ENCODE peak calls at places on chromosomes 2 and 18, in ten cellular contexts. F, M, R, S, E, D, J, G, H and L are unnamed samples. For H3K4me1, the result is how much of the 10 kb centered on the place peaks cover.

GRCh38 chr2:71452565-71452964 is 796 bp upstream of the DYSF start:
- DNase-seq in F (no peak), M (peak), R (peak), S (peak), E (peak), D (no peak), J (peak), G (peak), H (peak), L (peak)

GRCh38 chr18:79789901-79790885 is 7.5 kb upstream of the KCNG2 start:
- DNase-seq in F (no peak), M (no peak), R (no peak), S (no peak), E (no peak), D (no peak), J (no peak), G (no peak), H (no peak), L (no peak)

GRCh38 chr18:26551217-26551708 is 2.9 kb upstream of the KCTD1 start:
- DNase-seq in F (no peak), M (peak), R (no peak), S (no peak), E (no peak), D (peak), J (no peak), G (no peak), H (no peak), L (no peak)

GRCh38 chr2:154696771-154697170 is 1.7 kb upstream of the KCNJ3 start:
- DNase-seq in F (no peak), M (no peak), R (no peak), S (no peak), E (no peak), D (no peak), J (no peak), G (no peak), H (no peak), L (no peak)

GRCh38 chr2:167487728-167488127 is 599.4 kb downstream of the XIRP2 start:
- DNase-seq in F (no peak), M (no peak), R (no peak), S (no peak), E (no peak), D (no peak), J (no peak), G (no peak), H (no peak), L (no peak)

GRCh38 chr2:127526940-127527804 is 883 bp upstream of the IWS1 start:
- DNase-seq in F (peak), M (no peak), R (peak), S (no peak), E (no peak), D (no peak), J (peak), G (no peak), H (peak), L (peak)

GRCh38 chr2:204472375-204472774 is 72.9 kb upstream of the PARD3B start:
- DNase-seq in F (no peak), M (peak), R (no peak), S (no peak), E (no peak), D (no peak), J (no peak), G (peak), H (no peak), L (no peak)

GRCh38 chr2:141187063-141187429 is 943.8 kb downstream of the LRP1B start:
- DNase-seq in F (no peak), M (peak), R (no peak), S (no peak), E (no peak), D (no peak), J (no peak), G (no peak), H (no peak), L (no peak)

GRCh38 chr2:138502253-138503086 is 900 bp downstream of the SPOPL start:
- DNase-seq in F (no peak), M (no peak), R (peak), S (no peak), E (peak), D (no peak), J (no peak), G (no peak), H (peak), L (no peak)

GRCh38 chr2:132562245-132562644 is 107.8 kb downstream of the LYPD1 start:
- DNase-seq in F (no peak), M (no peak), R (no peak), S (no peak), E (peak), D (no peak), J (no peak), G (peak), H (no peak), L (peak)

GRCh38 chr18:46632401-46633089 is 24.5 kb downstream of the LOXHD1 start:
- DNase-seq in F (no peak), M (no peak), R (no peak), S (no peak), E (peak), D (peak), J (peak), G (peak), H (no peak), L (no peak)

GRCh38 chr18:34122724-34123334 is 101.9 kb downstream of the NOL4 start:
- DNase-seq in F (peak), M (peak), R (peak), S (peak), E (peak), D (no peak), J (peak), G (peak), H (peak), L (peak)

GRCh38 chr2:114400890-114401289 is 41.6 kb upstream of the DPP10 start:
- DNase-seq in F (no peak), M (no peak), R (peak), S (no peak), E (no peak), D (no peak), J (no peak), G (no peak), H (no peak), L (no peak)

GRCh38 chr2:65554765-65555561 is 122.6 kb upstream of the SPRED2 start:
- DNase-seq in F (no peak), M (no peak), R (no peak), S (no peak), E (peak), D (no peak), J (no peak), G (peak), H (no peak), L (no peak)

GRCh38 chr2:235116885-235117492 is 165.2 kb downstream of the SH3BP4 start:
- DNase-seq in F (no peak), M (peak), R (peak), S (no peak), E (peak), D (no peak), J (peak), G (peak), H (peak), L (no peak)

GRCh38 chr18:36757081-36757480 is 71.7 kb downstream of the TPGS2 start:
- DNase-seq in F (no peak), M (peak), R (peak), S (peak), E (peak), D (no peak), J (peak), G (peak), H (peak), L (no peak)

GRCh38 chr2:135149251-135149650 is 97.2 kb downstream of the RAB3GAP1 start:
- DNase-seq in F (no peak), M (peak), R (no peak), S (no peak), E (peak), D (no peak), J (no peak), G (peak), H (no peak), L (no peak)

GRCh38 chr2:117470311-117471095 is 344.0 kb upstream of the DDX18 start:
- DNase-seq in F (peak), M (no peak), R (peak), S (peak), E (peak), D (peak), J (peak), G (no peak), H (peak), L (peak)

GRCh38 chr2:30217644-30218361 is 13.5 kb upstream of the LBH start:
- DNase-seq in F (peak), M (no peak), R (no peak), S (no peak), E (no peak), D (no peak), J (peak), G (no peak), H (peak), L (peak)

GRCh38 chr2:54627973-54628372 is 95.5 kb upstream of the EML6 start:
- DNase-seq in F (no peak), M (no peak), R (no peak), S (no peak), E (no peak), D (no peak), J (no peak), G (no peak), H (no peak), L (no peak)

GRCh38 chr2:237558918-237559645 is 7.3 kb upstream of the PRLH start:
- DNase-seq in F (peak), M (peak), R (no peak), S (no peak), E (peak), D (no peak), J (no peak), G (peak), H (no peak), L (no peak)

GRCh38 chr2:42922790-42923631 is 130.6 kb upstream of the HAAO start:
- DNase-seq in F (no peak), M (peak), R (no peak), S (no peak), E (peak), D (no peak), J (no peak), G (peak), H (no peak), L (peak)

GRCh38 chr2:129754831-129755230 is 224.6 kb upstream of the RAB6C start:
- DNase-seq in F (no peak), M (no peak), R (no peak), S (no peak), E (no peak), D (no peak), J (no peak), G (no peak), H (no peak), L (peak)

GRCh38 chr18:21820035-21820810 is 79.6 kb downstream of the MIB1 start:
- DNase-seq in F (no peak), M (peak), R (no peak), S (peak), E (peak), D (no peak), J (peak), G (peak), H (no peak), L (no peak)

GRCh38 chr2:160522951-160523700 is 29.5 kb upstream of the RBMS1 start:
- DNase-seq in F (no peak), M (peak), R (no peak), S (no peak), E (peak), D (no peak), J (no peak), G (peak), H (no peak), L (no peak)

GRCh38 chr2:119455066-119455718 is 23.5 kb downstream of the TMEM37 start:
- DNase-seq in F (no peak), M (no peak), R (no peak), S (no peak), E (no peak), D (no peak), J (no peak), G (no peak), H (no peak), L (no peak)

GRCh38 chr2:74502147-74502719 is 2.8 kb upstream of the LBX2 start:
- DNase-seq in F (peak), M (no peak), R (no peak), S (peak), E (peak), D (peak), J (no peak), G (no peak), H (peak), L (peak)

GRCh38 chr2:125543968-125544514 is 1111.9 kb upstream of the GYPC start:
- DNase-seq in F (no peak), M (no peak), R (no peak), S (no peak), E (no peak), D (no peak), J (no peak), G (no peak), H (no peak), L (no peak)

GRCh38 chr2:180443896-180444295 is 436.8 kb upstream of the CWC22 start:
- DNase-seq in F (no peak), M (peak), R (no peak), S (no peak), E (peak), D (no peak), J (no peak), G (no peak), H (no peak), L (no peak)

GRCh38 chr2:38876407-38876806 is 631 bp downstream of the MORN2 start:
- DNase-seq in F (no peak), M (no peak), R (no peak), S (no peak), E (peak), D (no peak), J (no peak), G (no peak), H (peak), L (no peak)

GRCh38 chr2:73089270-73090030 is 17.9 kb upstream of the SFXN5 start:
- DNase-seq in F (no peak), M (peak), R (no peak), S (no peak), E (peak), D (no peak), J (peak), G (peak), H (no peak), L (peak)

GRCh38 chr2:204110250-204111183 is 174.0 kb downstream of the ICOS start:
- DNase-seq in F (no peak), M (peak), R (peak), S (no peak), E (peak), D (no peak), J (no peak), G (no peak), H (no peak), L (no peak)

GRCh38 chr2:120681696-120682288 is 53.9 kb upstream of the GLI2 start:
- DNase-seq in F (no peak), M (no peak), R (no peak), S (no peak), E (no peak), D (no peak), J (no peak), G (no peak), H (no peak), L (no peak)

GRCh38 chr2:217846321-217846743 is 156.5 kb downstream of the TNS1 start:
- DNase-seq in F (no peak), M (no peak), R (no peak), S (no peak), E (peak), D (no peak), J (no peak), G (no peak), H (no peak), L (no peak)

GRCh38 chr2:217326238-217327022 is 466.6 kb upstream of the TNP1 start:
- DNase-seq in F (no peak), M (no peak), R (no peak), S (no peak), E (peak), D (no peak), J (no peak), G (no peak), H (no peak), L (no peak)

GRCh38 chr2:20050104-20050711 is 1.2 kb downstream of the LAPTM4A start:
- DNase-seq in F (peak), M (peak), R (peak), S (peak), E (peak), D (no peak), J (no peak), G (peak), H (no peak), L (no peak)

GRCh38 chr2:60515751-60516226 is 37.7 kb downstream of the BCL11A start:
- DNase-seq in F (no peak), M (peak), R (no peak), S (no peak), E (peak), D (peak), J (no peak), G (peak), H (no peak), L (no peak)

GRCh38 chr2:106120432-106120831 is 73.7 kb downstream of the UXS1 start:
- DNase-seq in F (no peak), M (no peak), R (no peak), S (no peak), E (no peak), D (no peak), J (no peak), G (no peak), H (no peak), L (no peak)

GRCh38 chr2:28082131-28082530 is 191.6 kb downstream of the BABAM2 start:
- DNase-seq in F (no peak), M (no peak), R (no peak), S (no peak), E (peak), D (no peak), J (no peak), G (peak), H (no peak), L (no peak)

GRCh38 chr2:113324684-113325160 is 46.0 kb upstream of the PAX8 start:
- DNase-seq in F (peak), M (peak), R (no peak), S (peak), E (peak), D (peak), J (peak), G (peak), H (peak), L (peak)

GRCh38 chr2:113328043-113328442 is 49.3 kb upstream of the PAX8 start:
- DNase-seq in F (peak), M (no peak), R (no peak), S (no peak), E (no peak), D (no peak), J (no peak), G (no peak), H (no peak), L (no peak)
- H3K27ac ChIP-seq in F (no peak), M (no peak), R (no peak), S (no peak), E (peak), D (no peak), J (no peak), G (no peak), H (no peak), L (no peak)

DNA sequence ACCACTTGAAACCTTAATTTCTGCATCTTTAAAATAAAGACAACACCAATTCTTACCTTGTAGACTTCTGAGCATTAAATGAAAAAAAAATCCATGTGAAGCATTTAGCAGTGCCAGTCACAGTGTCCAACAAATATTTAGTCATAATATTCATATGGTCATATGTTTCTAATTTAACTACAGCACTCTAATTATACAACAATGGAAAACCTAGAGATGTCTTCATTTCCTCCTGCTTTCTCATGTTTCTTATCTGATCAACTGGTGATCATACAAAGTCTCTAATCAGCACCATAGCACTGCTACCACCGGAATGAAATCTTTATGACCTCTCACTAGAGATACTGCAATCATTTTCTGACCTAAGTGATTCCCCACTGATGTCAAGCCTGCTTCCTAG is 10.2 kb upstream of the SCN3A start:
- DNase-seq in F (no peak), M (no peak), R (no peak), S (no peak), E (no peak), D (no peak), J (no peak), G (no peak), H (no peak), L (no peak)
- H3K4me1 ChIP-seq in F (under half), M (under half), R (under half), S (under half), E (under half), D (under half), J (under half), G (under half), H (under half), L (under half)

DNA sequence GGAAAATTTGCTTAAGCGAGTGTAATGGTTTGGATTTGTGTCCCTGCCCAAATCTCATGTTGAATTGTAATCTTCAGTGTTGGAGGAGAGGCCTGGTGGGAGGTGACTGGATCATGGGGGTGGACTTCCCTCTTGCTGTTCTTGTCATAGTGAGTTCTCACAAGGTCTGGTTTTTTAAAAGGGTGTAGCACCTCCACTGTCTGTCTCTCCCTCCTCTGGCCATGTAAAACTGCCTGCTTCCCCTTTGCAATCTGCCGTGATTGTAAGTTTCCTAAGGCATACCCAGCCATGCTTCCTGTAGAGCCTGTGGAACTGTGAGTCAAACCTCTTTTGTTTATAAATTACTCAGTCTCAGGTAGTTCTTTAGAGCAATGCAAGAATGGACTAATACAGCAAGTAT is 6.6 kb downstream of the YIPF4 start:
- DNase-seq in F (no peak), M (no peak), R (no peak), S (no peak), E (no peak), D (no peak), J (no peak), G (peak), H (no peak), L (no peak)
- H3K9ac ChIP-seq in F (no peak), M (no peak), R (no peak), S (no peak), E (no peak), D (no peak), J (no peak), G (no peak), H (no peak), L (no peak)

DNA sequence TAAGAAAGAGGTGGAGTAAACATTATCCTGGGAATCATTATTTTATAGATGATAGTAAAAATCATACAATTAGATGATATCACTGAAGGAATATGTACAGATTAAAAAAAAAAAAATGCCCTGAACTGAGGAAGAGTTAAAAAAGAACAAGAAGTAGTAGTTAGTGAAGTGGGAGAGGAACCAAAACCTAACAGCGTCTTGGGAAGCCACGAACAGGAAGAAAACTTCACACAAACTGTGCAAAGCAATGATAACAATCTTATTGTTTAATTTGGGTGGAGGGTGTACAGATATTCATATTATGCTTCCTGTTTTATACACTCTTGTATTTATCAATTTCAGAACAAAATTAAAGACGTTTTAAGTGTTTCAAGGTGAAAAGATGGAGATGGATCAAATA is 3.5 kb downstream of the HEATR5B start:
- DNase-seq in F (no peak), M (no peak), R (no peak), S (no peak), E (no peak), D (no peak), J (no peak), G (no peak), H (no peak), L (no peak)
- H3K27ac ChIP-seq in F (no peak), M (no peak), R (peak), S (no peak), E (no peak), D (no peak), J (no peak), G (no peak), H (no peak), L (no peak)

DNA sequence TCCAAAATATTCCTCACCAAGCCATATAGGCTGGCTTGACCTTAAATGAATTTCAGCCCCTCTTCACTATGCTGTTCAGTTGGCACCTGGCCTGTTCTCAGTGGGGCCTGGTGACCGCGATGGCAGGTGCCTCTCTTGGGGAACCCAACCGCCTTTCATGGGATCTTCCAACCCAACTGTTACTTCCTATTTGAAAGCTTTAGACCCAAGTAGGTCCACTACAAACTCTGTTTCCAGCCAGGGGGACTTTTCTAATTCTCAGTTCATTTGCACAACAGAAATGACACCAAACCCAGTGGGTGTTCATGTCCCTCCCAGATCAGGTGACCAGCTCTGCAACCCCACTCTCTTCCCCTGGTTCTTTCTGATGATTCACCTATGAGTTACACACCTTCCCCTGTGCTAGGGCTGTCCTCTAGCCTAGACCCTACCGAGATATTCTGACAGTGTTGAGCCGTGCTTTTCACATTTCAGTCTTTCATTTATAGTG is 35.6 kb upstream of the NDUFV2 start:
- DNase-seq in F (no peak), M (no peak), R (peak), S (no peak), E (no peak), D (no peak), J (no peak), G (no peak), H (no peak), L (no peak)
- H3K4me1 ChIP-seq in F (under half), M (under half), R (half or more), S (under half), E (under half), D (under half), J (under half), G (under half), H (under half), L (under half)

GRCh38 chr18:50675043-50675442 is 115.2 kb downstream of the MAPK4 start:
- DNase-seq in F (no peak), M (no peak), R (no peak), S (no peak), E (no peak), D (no peak), J (no peak), G (no peak), H (no peak), L (peak)
- H3K9ac ChIP-seq in F (no peak), M (no peak), R (no peak), S (no peak), E (no peak), D (no peak), J (no peak), G (no peak), H (no peak), L (no peak)